ENCODE peak calls at places on chromosome 7, in six cellular contexts. B, J, D, N, P and U are unnamed samples. For H3K9me3, the result is how much of the 10 kb centered on the place peaks cover.

GRCh38 chr7:31002256-31002655 is 38.5 kb downstream of the GHRHR start:
- DNase-seq in D (no peak), B (no peak), J (no peak), N (peak), P (no peak), U (no peak)

GRCh38 chr7:47635091-47636090 is 53.5 kb upstream of the TNS3 start:
- DNase-seq in P (peak), D (peak), B (peak), J (peak), N (no peak), U (no peak)

GRCh38 chr7:91953618-91954017 is 13.0 kb downstream of the AKAP9 start:
- DNase-seq in J (no peak), D (no peak), B (no peak), P (no peak), N (peak), U (no peak)

GRCh38 chr7:4960363-4960762 is 1.4 kb upstream of the MMD2 start:
- DNase-seq in P (no peak), J (no peak), D (no peak), B (no peak), N (no peak), U (no peak)

GRCh38 chr7:150938566-150938965 is 39.6 kb downstream of the KCNH2 start:
- DNase-seq in D (no peak), N (no peak), J (no peak), P (no peak), B (no peak), U (no peak)

GRCh38 chr7:105016083-105017075 is 2.4 kb downstream of the KMT2E start:
- DNase-seq in J (no peak), P (no peak), N (peak), B (no peak), D (no peak), U (no peak)

GRCh38 chr7:101164071-101164840 is 1.1 kb downstream of the VGF start:
- DNase-seq in P (peak), N (peak), D (peak), B (no peak), J (peak), U (no peak)

GRCh38 chr7:81605493-81605892 is 164.4 kb downstream of the HGF start:
- DNase-seq in N (no peak), B (no peak), D (no peak), P (no peak), J (no peak), U (no peak)

GRCh38 chr7:20214132-20214531 is 3.1 kb downstream of the MACC1 start:
- DNase-seq in N (no peak), B (no peak), P (no peak), J (no peak), D (no peak), U (no peak)

GRCh38 chr7:98293746-98294145 is 12.3 kb downstream of the BRI3 start:
- DNase-seq in B (no peak), P (no peak), J (no peak), N (no peak), D (no peak), U (no peak)

GRCh38 chr7:46396501-46396900 is 475.4 kb upstream of the IGFBP3 start:
- DNase-seq in N (peak), B (no peak), D (no peak), J (no peak), P (no peak), U (no peak)

GRCh38 chr7:137772748-137773147 is 74.0 kb downstream of the DGKI start:
- DNase-seq in J (no peak), B (no peak), P (no peak), N (peak), D (no peak), U (no peak)

GRCh38 chr7:98110249-98111022 is 3.8 kb downstream of the LMTK2 start:
- DNase-seq in N (no peak), D (peak), B (peak), J (no peak), P (no peak), U (no peak)

GRCh38 chr7:17787257-17787656 is 153.0 kb downstream of the SNX13 start:
- DNase-seq in J (no peak), B (no peak), D (no peak), P (no peak), N (no peak), U (no peak)

GRCh38 chr7:51446785-51447184 is 130.2 kb upstream of the COBL start:
- DNase-seq in J (no peak), P (no peak), B (no peak), N (no peak), D (no peak), U (no peak)

GRCh38 chr7:113314594-113314993 is 196.2 kb upstream of the SMIM30 start:
- DNase-seq in P (no peak), J (no peak), D (no peak), B (no peak), N (no peak), U (no peak)

GRCh38 chr7:103524042-103524907 is 78.3 kb upstream of the SLC26A5 start:
- DNase-seq in N (peak), B (no peak), D (peak), P (no peak), J (no peak), U (no peak)

GRCh38 chr7:107857541-107857912 is 33.5 kb upstream of the DLD start:
- DNase-seq in D (no peak), N (peak), P (no peak), B (no peak), J (no peak), U (no peak)

GRCh38 chr7:65968256-65969185 is 13.5 kb downstream of the GUSB start:
- DNase-seq in B (no peak), P (peak), N (no peak), D (no peak), J (no peak), U (no peak)

GRCh38 chr7:148014473-148014872 is 576.1 kb upstream of the C7orf33 start:
- DNase-seq in P (no peak), B (no peak), J (no peak), D (no peak), N (no peak), U (no peak)

GRCh38 chr7:134546903-134547737 is 1.8 kb upstream of the AKR1B15 start:
- DNase-seq in B (peak), D (peak), J (peak), P (peak), N (no peak), U (peak)

GRCh38 chr7:30252885-30253795 is 31.3 kb upstream of the ZNRF2 start:
- DNase-seq in D (peak), B (peak), P (no peak), J (no peak), N (peak), U (no peak)

GRCh38 chr7:141674201-141674671 is 27.7 kb downstream of the DENND11 start:
- DNase-seq in P (peak), N (peak), J (peak), B (no peak), D (no peak), U (no peak)

GRCh38 chr7:73900286-73900685 is 39.3 kb downstream of the TMEM270 start:
- DNase-seq in J (peak), D (no peak), P (peak), B (no peak), N (peak), U (no peak)

GRCh38 chr7:44963526-44964290 is 15.1 kb downstream of the MYO1G start:
- DNase-seq in N (no peak), D (no peak), J (peak), P (peak), B (no peak), U (no peak)

GRCh38 chr7:24057243-24057642 is 226.7 kb upstream of the NPY start:
- DNase-seq in B (no peak), D (no peak), N (no peak), J (no peak), P (no peak), U (no peak)

GRCh38 chr7:147245274-147245673 is 1128.7 kb downstream of the CNTNAP2 start:
- DNase-seq in B (peak), P (peak), N (peak), J (peak), D (peak), U (no peak)

DNA sequence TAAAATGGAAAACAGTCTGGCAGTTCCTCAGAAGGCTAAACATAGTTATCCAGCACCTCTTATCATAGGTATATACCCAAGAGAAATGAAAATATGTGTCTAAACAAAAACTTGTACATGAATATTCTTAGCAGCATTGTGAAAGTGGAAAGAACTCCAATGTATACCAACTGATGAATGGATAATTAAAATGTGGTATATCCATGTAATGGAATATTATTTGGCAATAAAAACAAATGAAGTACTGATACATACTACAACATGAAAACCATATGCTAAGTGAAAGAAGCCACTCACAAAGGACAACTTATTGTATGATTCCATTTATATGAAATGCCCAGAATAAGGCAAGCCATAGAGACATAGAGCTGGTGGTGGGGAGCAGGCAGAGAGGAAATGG is 32.2 kb upstream of the NAMPT start:
- DNase-seq in D (no peak), B (no peak), N (no peak), J (no peak), P (no peak), U (no peak)
- H3K9me3 ChIP-seq in D (under half), B (under half), N (under half), J (under half), P (under half), U (under half)

GRCh38 chr7:130227883-130228575 is 20.4 kb downstream of the SSMEM1 start:
- DNase-seq in B (no peak), P (no peak), D (peak), N (no peak), J (no peak), U (no peak)
- H3K27ac ChIP-seq in B (no peak), P (no peak), D (peak), N (no peak), J (no peak), U (no peak)

DNA sequence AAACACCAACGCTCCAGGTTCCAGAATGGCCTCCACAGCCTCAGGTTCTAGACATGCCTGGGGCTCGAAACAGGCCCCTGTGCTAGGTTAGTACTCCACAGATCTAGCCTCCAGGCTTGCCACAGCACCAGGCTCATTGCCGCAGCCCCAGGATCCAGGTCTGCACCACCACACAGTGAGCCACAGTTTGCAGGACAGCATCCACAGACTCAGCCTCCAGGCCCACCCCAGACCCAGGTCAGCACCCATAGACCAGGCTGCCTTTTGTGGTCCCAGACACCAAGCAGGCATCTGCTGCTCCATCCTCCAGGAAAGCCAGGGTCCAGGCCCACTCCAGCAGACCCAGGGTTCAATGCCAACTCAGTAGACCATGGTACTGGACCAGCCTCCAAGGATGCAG is 132.3 kb upstream of the VSTM2A start:
- DNase-seq in N (no peak), D (no peak), B (no peak), P (no peak), J (no peak), U (no peak)
- H3K9me3 ChIP-seq in N (under half), D (under half), B (under half), P (under half), J (under half), U (under half)

DNA sequence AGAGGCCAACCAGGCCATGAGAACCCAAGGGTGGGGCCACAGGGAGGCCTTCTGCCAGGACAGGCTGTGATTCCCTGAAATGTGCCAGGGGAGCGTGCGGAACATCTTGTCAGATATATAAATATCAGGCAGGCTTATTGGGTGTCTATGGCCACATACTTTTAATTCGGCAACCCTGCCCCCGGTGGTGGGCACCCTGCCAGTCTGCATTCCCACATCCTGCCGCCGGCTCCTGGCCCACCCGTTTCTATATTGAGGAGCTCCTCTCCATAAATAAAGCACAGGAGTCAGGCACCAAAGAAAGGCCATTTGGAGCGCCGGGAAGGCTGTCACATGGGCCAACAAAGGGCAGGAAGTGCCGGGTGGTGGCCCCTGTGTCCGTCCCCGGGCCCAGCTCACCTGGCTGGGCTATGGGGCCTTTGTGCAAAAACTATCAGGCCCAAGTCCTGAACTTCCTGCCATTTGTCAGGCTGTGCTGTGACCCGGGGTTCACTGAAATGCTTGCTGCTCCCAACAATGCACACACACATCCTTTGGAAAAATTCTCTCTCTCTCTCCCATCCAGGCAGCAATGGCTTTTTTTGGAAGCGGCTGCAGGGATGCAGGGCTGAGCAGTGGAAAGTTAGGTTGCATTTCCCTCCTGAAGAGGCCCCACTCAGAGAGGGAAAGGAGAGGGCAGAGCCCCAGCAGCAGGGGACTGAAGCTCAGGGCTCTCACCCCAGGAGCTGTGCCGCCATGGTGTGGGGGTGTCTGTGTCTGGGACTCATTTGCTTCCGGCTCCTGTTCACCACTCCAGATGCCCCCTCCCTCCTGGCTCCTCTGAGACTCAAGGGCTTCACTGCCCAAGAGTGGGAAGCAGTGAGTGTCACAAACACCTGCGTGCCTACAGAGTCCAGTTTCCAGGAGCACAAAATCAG is 25.1 kb upstream of the PODXL start:
- DNase-seq in J (peak), B (no peak), P (peak), N (peak), D (peak), U (no peak)
- H3K27ac ChIP-seq in J (no peak), B (no peak), P (no peak), N (no peak), D (peak), U (no peak)

DNA sequence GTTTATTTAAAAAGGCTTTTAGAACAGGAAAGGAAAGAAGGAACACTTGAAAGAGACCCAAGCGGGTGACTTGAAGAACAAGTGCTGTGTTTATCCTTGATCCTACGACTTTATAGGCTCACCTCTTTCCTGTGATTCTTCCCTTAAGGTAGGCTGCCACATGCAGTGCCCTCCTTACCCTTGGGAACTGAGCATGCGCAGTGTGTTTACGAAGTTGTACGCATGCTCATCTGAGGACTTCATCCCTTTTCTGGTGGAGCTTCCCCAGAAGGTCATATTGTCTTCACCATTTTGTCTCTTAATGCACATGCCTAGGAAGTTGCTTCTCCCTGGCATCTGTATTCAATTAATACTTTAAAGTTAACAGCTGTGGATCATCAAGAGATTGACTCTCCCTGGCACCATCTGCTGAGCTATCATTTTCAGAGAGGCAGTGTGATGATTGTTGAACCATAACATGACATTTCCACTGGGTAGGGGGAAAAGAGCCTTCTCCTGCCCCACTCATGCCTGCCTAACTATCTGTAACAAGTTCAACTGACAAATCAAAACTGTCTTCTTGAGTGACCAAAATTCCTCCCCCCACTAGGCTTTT is 50.0 kb upstream of the VOPP1 start:
- DNase-seq in D (no peak), P (no peak), B (no peak), N (no peak), J (no peak), U (no peak)
- H3K9me3 ChIP-seq in D (under half), P (under half), B (under half), N (under half), J (under half), U (under half)

GRCh38 chr7:12299367-12299766 is 88.3 kb downstream of the TMEM106B start:
- DNase-seq in J (no peak), P (no peak), B (no peak), D (no peak), N (no peak), U (no peak)

GRCh38 chr7:12297283-12297682 is 86.2 kb downstream of the TMEM106B start:
- DNase-seq in N (no peak), B (no peak), J (no peak), P (no peak), D (no peak), U (no peak)

GRCh38 chr7:12296051-12296570 is 85.0 kb downstream of the TMEM106B start:
- DNase-seq in D (no peak), N (no peak), J (no peak), P (no peak), B (no peak), U (no peak)

GRCh38 chr7:12300415-12300814 is 89.3 kb downstream of the TMEM106B start:
- DNase-seq in D (no peak), B (no peak), N (no peak), J (no peak), P (no peak), U (no peak)

GRCh38 chr7:12297709-12298108 is 86.6 kb downstream of the TMEM106B start:
- DNase-seq in D (no peak), P (no peak), J (no peak), B (no peak), N (no peak), U (no peak)
- H3K27ac ChIP-seq in D (no peak), P (no peak), J (no peak), B (no peak), N (no peak), U (no peak)

GRCh38 chr7:1964556-1964912 is 268.2 kb downstream of the MAD1L1 start:
- DNase-seq in B (no peak), J (no peak), D (no peak), N (no peak), P (no peak), U (no peak)

GRCh38 chr7:1965579-1966294 is 267.0 kb downstream of the MAD1L1 start:
- DNase-seq in B (no peak), D (no peak), J (no peak), P (no peak), N (no peak), U (no peak)

GRCh38 chr7:1963575-1963974 is 269.2 kb downstream of the MAD1L1 start:
- DNase-seq in J (no peak), B (no peak), D (no peak), P (no peak), N (no peak), U (no peak)

GRCh38 chr7:1966631-1967200 is 266.0 kb downstream of the MAD1L1 start:
- DNase-seq in J (no peak), P (no peak), B (no peak), D (no peak), N (no peak), U (no peak)

GRCh38 chr7:1964913-1965578 is 267.7 kb downstream of the MAD1L1 start:
- DNase-seq in D (no peak), N (no peak), B (no peak), P (no peak), J (no peak), U (no peak)
- H3K9me3 ChIP-seq in D (under half), N (under half), B (under half), P (under half), J (under half), U (under half)

GRCh38 chr7:1940402-1940786 is 270.3 kb downstream of the ELFN1 start:
- DNase-seq in P (no peak), B (no peak), J (no peak), N (peak), D (no peak), U (peak)
- H3K27ac ChIP-seq in P (no peak), B (peak), J (no peak), N (no peak), D (no peak), U (peak)

DNA sequence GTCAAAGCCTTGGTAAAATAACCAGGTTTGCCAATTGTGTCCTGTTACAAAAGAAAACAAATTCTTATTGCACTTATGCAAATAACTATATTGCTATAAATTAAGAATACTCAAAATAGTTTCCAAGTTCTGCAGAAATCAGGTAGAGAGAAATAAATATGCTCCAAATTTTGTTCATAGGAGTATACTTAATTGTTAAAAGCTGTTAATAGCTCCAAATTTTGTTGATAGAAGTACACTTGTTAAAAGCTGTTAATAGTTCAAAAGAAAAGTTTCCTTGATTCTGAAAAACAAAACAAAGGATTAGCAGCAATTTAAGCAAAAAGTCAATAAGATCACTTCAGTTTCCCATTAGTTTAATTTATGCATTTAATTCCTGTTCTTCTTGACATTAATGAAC is 46.4 kb upstream of the ZNF138 start:
- DNase-seq in J (no peak), P (no peak), N (no peak), B (no peak), D (no peak), U (no peak)
- H3K9me3 ChIP-seq in J (under half), P (half or more), N (under half), B (under half), D (under half), U (under half)

GRCh38 chr7:54904130-54904529 is 114.7 kb upstream of the EGFR start:
- DNase-seq in B (no peak), P (no peak), N (peak), D (no peak), J (no peak), U (no peak)
- H3K27ac ChIP-seq in B (no peak), P (no peak), N (peak), D (no peak), J (no peak), U (no peak)